ENCODE peak calls at places on chromosomes 13 and 19, in five cellular contexts. F is HepG2, S is suprapubic skin, P is NB4, V is lower leg skin. G is an unnamed sample.

GRCh38 chr13:112740502-112741131 is 50.8 kb downstream of the ATP11A start:
- DNase-seq in S (peak; percentile 83), F (no peak), P (peak; percentile 50), V (peak; percentile 92), G (no peak)

GRCh38 chr13:87130401-87130800 is 540.8 kb upstream of the SLITRK5 start:
- DNase-seq in V (no peak), S (no peak), P (no peak), F (no peak), G (no peak)

GRCh38 chr19:55090564-55090963 is 14.9 kb downstream of the EPS8L1 start:
- DNase-seq in F (no peak), S (no peak), V (no peak), P (no peak), G (no peak)

GRCh38 chr13:66210677-66211076 is 1019.5 kb downstream of the PCDH9 start:
- DNase-seq in V (no peak), F (no peak), S (no peak), P (peak; percentile 15), G (peak; percentile 11)

GRCh38 chr19:8370176-8371010 is 6.4 kb downstream of the ANGPTL4 start:
- DNase-seq in F (no peak), S (no peak), V (no peak), P (no peak), G (no peak)

GRCh38 chr19:37218592-37218935 is 550 bp downstream of the ZNF383 start:
- DNase-seq in P (peak; percentile 18), V (no peak), F (no peak), S (no peak), G (no peak)

GRCh38 chr19:29495091-29495490 is 30.7 kb upstream of the VSTM2B start:
- DNase-seq in F (no peak), S (no peak), V (peak; percentile 46), P (no peak), G (no peak)

GRCh38 chr13:95160112-95160906 is 140.9 kb downstream of the ABCC4 start:
- DNase-seq in V (no peak), F (peak; percentile 91), P (no peak), S (no peak), G (no peak)

GRCh38 chr19:53942001-53942786 is 20.5 kb upstream of the CACNG8 start:
- DNase-seq in F (peak; percentile 4), P (no peak), V (no peak), S (no peak), G (peak; percentile 51)

GRCh38 chr19:13031917-13032623 is 36.8 kb downstream of the NFIX start:
- DNase-seq in V (no peak), P (no peak), S (no peak), F (peak; percentile 87), G (no peak)

GRCh38 chr13:34044041-34044440 is 226.1 kb downstream of the RFC3 start:
- DNase-seq in S (no peak), V (no peak), P (no peak), F (no peak), G (no peak)

GRCh38 chr13:112061367-112062046 is 5.4 kb upstream of the SOX1 start:
- DNase-seq in F (no peak), V (peak; percentile 77), P (no peak), S (no peak), G (no peak)

GRCh38 chr13:113095146-113096051 is 10.2 kb upstream of the F7 start:
- DNase-seq in V (no peak), F (no peak), P (no peak), S (no peak), G (no peak)

GRCh38 chr13:50122465-50122864 is 107.2 kb downstream of the KCNRG start:
- DNase-seq in P (peak; percentile 70), F (no peak), S (no peak), V (no peak), G (no peak)

GRCh38 chr19:18300930-18301717 is 19.7 kb upstream of the JUND start:
- DNase-seq in S (no peak), V (peak; percentile 94), F (no peak), P (no peak), G (peak; percentile 91)

GRCh38 chr19:7258840-7259395 is 35.3 kb downstream of the INSR start:
- DNase-seq in V (no peak), F (no peak), P (no peak), S (no peak), G (no peak)

GRCh38 chr19:55172741-55173140 is 6.3 kb upstream of the DNAAF3 start:
- DNase-seq in S (no peak), F (no peak), V (no peak), P (no peak), G (peak; percentile 93)

GRCh38 chr19:3968556-3969434 is 2.1 kb downstream of the DAPK3 start:
- DNase-seq in F (peak; percentile 98), P (peak; percentile 16), S (peak; percentile 90), V (peak; percentile 96), G (peak; percentile 90)
- TF ChIP-seq POLR2A in F (peak; percentile 53), P (no peak), S (no peak), V (no peak), G (no peak)

GRCh38 chr19:48873476-48874308 is 1.5 kb downstream of the PPP1R15A start:
- DNase-seq in V (peak; percentile 88), S (no peak), F (no peak), P (peak; percentile 55), G (no peak)
- TF ChIP-seq POLR2A in V (no peak), S (no peak), F (peak; percentile 17), P (no peak), G (no peak)

GRCh38 chr19:2041436-2041685 is 9.7 kb downstream of the MKNK2 start:
- DNase-seq in F (no peak), P (no peak), V (no peak), S (no peak), G (no peak)

GRCh38 chr19:2043864-2044708 is 7.0 kb downstream of the MKNK2 start:
- DNase-seq in S (peak; percentile 59), F (no peak), V (peak; percentile 85), P (no peak), G (no peak)

GRCh38 chr19:2041686-2042484 is 9.2 kb downstream of the MKNK2 start:
- DNase-seq in F (no peak), P (peak; percentile 86), V (peak; percentile 99), S (peak; percentile 99), G (no peak)

GRCh38 chr19:2043269-2043641 is 7.8 kb downstream of the MKNK2 start:
- DNase-seq in P (no peak), S (no peak), F (no peak), V (peak; percentile 85), G (no peak)

DNA sequence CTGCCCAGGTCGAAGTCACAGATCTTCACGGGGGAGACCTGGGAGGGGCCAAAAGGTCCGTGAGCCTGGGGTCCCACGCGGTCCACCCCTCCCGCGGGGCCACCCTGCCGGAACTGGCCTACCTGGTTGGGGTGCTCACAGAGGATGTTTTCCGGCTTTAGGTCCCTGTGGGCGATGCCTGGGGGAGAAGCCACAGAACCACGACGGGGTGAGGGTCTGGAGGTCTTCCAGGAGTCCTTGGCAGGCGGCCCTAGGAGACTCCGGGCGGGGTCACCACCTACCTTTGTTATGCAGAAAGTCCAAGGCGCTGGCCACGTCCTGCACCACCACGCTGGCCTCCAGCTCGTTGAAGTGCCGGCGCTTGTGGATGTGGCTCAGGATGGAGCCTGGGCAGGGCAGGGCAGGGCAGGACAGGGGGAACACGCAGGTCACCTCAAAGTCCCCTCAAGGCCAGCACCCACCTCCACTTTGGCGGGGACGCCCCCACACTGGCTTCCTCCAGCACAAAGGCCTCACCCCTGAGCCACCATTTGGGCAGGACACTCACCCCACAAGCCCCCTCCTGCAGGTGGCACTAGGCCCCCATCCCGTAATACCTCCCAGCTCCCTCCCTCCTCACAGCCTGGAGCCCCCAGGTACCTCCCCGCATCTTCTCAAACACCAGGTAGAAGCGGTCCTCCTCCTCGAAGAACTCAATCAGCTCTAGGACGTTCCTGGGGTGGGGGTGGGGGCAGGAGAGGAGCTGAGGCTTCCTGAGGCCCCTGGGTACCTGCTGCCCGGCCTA is 8.4 kb downstream of the MKNK2 start:
- DNase-seq in P (no peak), V (peak; percentile 93), S (peak; percentile 82), F (no peak), G (no peak)
- TF ChIP-seq POLR2A in P (no peak), V (no peak), S (no peak), F (no peak), G (no peak)

GRCh38 chr13:24742294-24742693 is 21.7 kb upstream of the RNF17 start:
- DNase-seq in V (peak; percentile 74), F (no peak), S (no peak), P (no peak), G (no peak)
- TF ChIP-seq POLR2A in V (no peak), F (no peak), S (no peak), P (no peak), G (no peak)

GRCh38 chr19:43826787-43827754 is at the start of gene ZNF283:
- DNase-seq in S (peak; percentile 92), F (peak; percentile 87), P (peak; percentile 82), V (peak; percentile 96), G (peak; percentile 90)
- TF ChIP-seq POLR2A in S (no peak), F (peak; percentile 61), P (peak; percentile 28), V (no peak), G (peak; percentile 41)

GRCh38 chr19:1592755-1593628 is at the start of gene MBD3:
- DNase-seq in F (peak; percentile 81), P (peak; percentile 89), V (peak; percentile 97), S (peak; percentile 95), G (peak; percentile 98)
- TF ChIP-seq POLR2A in F (no peak), P (peak; percentile 49), V (no peak), S (no peak), G (peak; percentile 59)

GRCh38 chr19:16660763-16661479 is at the start of gene TMEM38A:
- DNase-seq in V (peak; percentile 86), P (peak; percentile 53), F (no peak), S (peak; percentile 79), G (peak; percentile 54)
- TF ChIP-seq POLR2A in V (no peak), P (peak; percentile 37), F (no peak), S (no peak), G (peak; percentile 35)

DNA sequence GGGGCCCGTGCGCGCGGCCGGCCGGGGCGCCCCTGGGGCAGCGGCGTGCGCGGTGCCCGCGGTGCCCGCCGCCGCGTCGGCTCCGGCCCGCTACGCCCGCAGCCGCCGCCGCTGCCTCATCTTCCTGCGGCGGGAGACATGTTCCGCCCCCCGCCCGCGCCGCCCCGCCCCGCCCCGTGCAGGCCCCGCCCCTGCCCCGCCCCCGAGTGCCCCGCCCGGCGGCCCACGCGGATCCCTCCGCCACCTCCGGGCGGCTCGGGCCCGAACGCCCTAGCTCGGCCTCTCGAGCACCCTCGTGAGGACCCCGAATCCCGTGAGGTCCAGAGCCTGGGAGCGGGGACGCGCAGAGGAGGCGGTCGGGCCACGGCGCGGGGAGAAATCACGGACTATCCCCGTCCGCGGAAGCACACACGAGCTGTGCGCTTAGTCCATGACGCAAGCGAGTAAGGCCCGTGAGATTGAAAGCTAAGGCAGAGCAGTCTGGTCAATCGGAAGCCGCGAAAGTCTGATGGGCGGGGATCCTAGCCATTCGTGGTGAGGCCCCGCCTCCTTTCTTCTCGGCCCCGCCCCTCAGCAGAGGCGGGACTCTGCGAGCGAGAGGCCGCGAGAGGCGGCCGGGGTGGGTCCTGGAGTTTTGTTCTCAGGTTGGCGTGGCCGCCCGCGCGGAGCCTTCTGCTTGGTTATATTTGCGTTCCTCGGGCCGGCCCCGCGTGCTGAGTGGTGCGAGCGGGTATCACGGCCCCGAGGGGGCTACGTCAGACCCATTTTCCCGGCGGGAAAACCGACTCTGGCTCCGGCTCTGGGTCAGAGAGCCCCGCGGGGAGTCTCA is at the start of gene TCF3:
- DNase-seq in P (peak; percentile 94), S (peak; percentile 99), F (peak; percentile 96), V (peak; percentile 100), G (peak; percentile 99)
- TF ChIP-seq POLR2A in P (no peak), S (no peak), F (no peak), V (no peak), G (peak; percentile 41)